ENCODE peak calls at places on chromosomes 1 and 21, in eight cellular contexts. L is effector memory CD4-positive, alpha-beta T cell; W is heart left ventricle; Q is pancreas; F is A673; P is PC-9; A is psoas muscle; S is osteoblast. K is an unnamed sample. For H3K4me1, the result is how much of the 10 kb centered on the place peaks cover.

GRCh38 chr1:210678306-210678705 is 349.6 kb downstream of the HHAT start:
- DNase-seq in L (no peak), W (no peak), Q (no peak), F (no peak), P (no peak), A (no peak), S (no peak), K (no peak)

GRCh38 chr1:79040424-79041089 is 34.0 kb upstream of the ADGRL4 start:
- DNase-seq in L (no peak), W (no peak), Q (no peak), F (peak), P (no peak), A (no peak), S (peak), K (no peak)

GRCh38 chr1:225526878-225527277 is 99.0 kb upstream of the LBR start:
- DNase-seq in L (no peak), W (no peak), Q (no peak), F (peak), P (no peak), A (no peak), S (no peak), K (peak)

GRCh38 chr1:203402609-203403337 is 51.9 kb upstream of the FMOD start:
- DNase-seq in L (no peak), W (no peak), Q (no peak), F (no peak), P (no peak), A (no peak), S (no peak), K (no peak)

GRCh38 chr1:160361199-160361598 is 5.7 kb upstream of the NHLH1 start:
- DNase-seq in L (no peak), W (no peak), Q (no peak), F (no peak), P (no peak), A (no peak), S (no peak), K (no peak)

GRCh38 chr1:6239950-6240768 is 3.8 kb upstream of the HES3 start:
- DNase-seq in L (no peak), W (no peak), Q (no peak), F (peak), P (no peak), A (no peak), S (peak), K (no peak)

GRCh38 chr1:193543259-193543658 is 356.8 kb upstream of the B3GALT2 start:
- DNase-seq in L (no peak), W (no peak), Q (no peak), F (no peak), P (no peak), A (no peak), S (no peak), K (no peak)

GRCh38 chr1:117670996-117671780 is 65.3 kb downstream of the TENT5C start:
- DNase-seq in L (no peak), W (no peak), Q (no peak), F (no peak), P (no peak), A (no peak), S (no peak), K (no peak)

GRCh38 chr1:232725303-232726047 is 79.7 kb upstream of the MAP10 start:
- DNase-seq in L (no peak), W (no peak), Q (no peak), F (peak), P (no peak), A (no peak), S (no peak), K (no peak)

GRCh38 chr21:26087223-26087918 is 83.2 kb downstream of the APP start:
- DNase-seq in L (no peak), W (no peak), Q (no peak), F (no peak), P (no peak), A (no peak), S (no peak), K (no peak)

GRCh38 chr1:19179597-19180271 is 30.3 kb downstream of the UBR4 start:
- DNase-seq in L (no peak), W (no peak), Q (no peak), F (peak), P (no peak), A (no peak), S (peak), K (peak)

GRCh38 chr1:28718601-28719331 is 18.0 kb upstream of the YTHDF2 start:
- DNase-seq in L (no peak), W (no peak), Q (no peak), F (peak), P (no peak), A (no peak), S (peak), K (no peak)

GRCh38 chr1:243420968-243421675 is 165.3 kb downstream of the SDCCAG8 start:
- DNase-seq in L (no peak), W (no peak), Q (no peak), F (no peak), P (no peak), A (no peak), S (no peak), K (no peak)

GRCh38 chr1:220594356-220594755 is 66.4 kb downstream of the MARK1 start:
- DNase-seq in L (no peak), W (no peak), Q (no peak), F (no peak), P (no peak), A (no peak), S (no peak), K (no peak)

GRCh38 chr1:153849487-153850185 is 73.1 kb downstream of the GATAD2B start:
- DNase-seq in L (no peak), W (no peak), Q (no peak), F (no peak), P (no peak), A (no peak), S (no peak), K (no peak)

GRCh38 chr1:154521695-154522094 is 19.5 kb upstream of the SHE start:
- DNase-seq in L (no peak), W (no peak), Q (no peak), F (no peak), P (no peak), A (no peak), S (no peak), K (no peak)

GRCh38 chr1:74693473-74693872 is 19.9 kb upstream of the ERICH3 start:
- DNase-seq in L (no peak), W (no peak), Q (no peak), F (no peak), P (peak), A (no peak), S (no peak), K (no peak)

DNA sequence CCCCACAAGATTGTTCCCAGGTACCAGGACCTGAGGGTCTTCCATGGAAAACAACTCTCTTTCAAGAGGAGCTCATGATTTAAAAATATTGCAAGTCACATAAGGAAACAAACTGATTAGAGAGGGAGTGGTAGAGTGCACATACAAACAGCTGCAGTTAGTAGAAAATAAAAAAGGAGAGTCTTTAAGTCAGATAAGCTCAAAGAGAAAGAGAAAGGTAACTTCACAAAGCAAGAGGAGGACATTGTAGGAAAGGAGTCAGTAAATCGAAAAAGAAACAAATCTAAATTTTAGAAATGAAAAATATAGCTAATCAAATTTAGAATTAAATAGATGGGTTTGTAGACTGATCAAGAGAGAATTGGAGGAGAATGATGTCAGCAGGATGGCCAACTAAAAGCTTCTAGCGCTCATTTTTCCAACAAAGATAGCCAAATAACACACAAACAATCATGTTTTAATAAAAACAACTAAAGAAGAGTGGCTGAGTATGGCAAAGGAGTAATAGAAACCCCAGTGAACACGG is 86.1 kb upstream of the CD53 start:
- DNase-seq in L (no peak), W (no peak), Q (no peak), F (no peak), P (no peak), A (no peak), S (no peak), K (no peak)
- H3K4me1 ChIP-seq in L (under half), W (under half), Q (under half), F (under half), P (under half), A (under half), S (under half), K (under half)

DNA sequence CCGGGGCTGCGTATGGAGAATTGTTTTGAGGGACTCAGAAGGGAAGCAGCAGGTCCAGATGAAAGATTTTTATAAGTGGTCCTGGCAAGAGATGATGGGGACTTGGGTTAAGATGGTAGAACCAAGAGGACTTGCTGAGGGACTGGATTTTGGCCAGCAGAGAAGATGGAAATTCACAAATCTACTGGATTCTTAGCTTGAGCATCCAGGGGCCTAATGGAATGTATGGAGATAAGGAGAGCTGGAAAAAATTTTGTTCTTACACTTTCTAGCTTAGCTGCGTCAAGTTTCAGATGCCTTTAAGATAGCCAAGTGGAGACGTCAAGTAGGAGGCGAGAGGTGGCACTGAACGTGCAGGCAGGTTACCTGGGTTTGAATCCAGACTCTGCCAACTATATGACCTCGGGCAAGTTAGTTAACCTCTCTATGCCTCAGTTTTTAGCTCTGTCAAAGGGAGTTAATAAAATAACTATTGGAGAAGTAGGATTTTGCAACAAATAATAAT is 3.4 kb upstream of the RBP7 start:
- DNase-seq in L (no peak), W (no peak), Q (no peak), F (no peak), P (no peak), A (no peak), S (no peak), K (no peak)
- H3K4me3 ChIP-seq in L (no peak), W (no peak), Q (no peak), F (no peak), P (no peak), A (no peak), S (no peak), K (no peak)

DNA sequence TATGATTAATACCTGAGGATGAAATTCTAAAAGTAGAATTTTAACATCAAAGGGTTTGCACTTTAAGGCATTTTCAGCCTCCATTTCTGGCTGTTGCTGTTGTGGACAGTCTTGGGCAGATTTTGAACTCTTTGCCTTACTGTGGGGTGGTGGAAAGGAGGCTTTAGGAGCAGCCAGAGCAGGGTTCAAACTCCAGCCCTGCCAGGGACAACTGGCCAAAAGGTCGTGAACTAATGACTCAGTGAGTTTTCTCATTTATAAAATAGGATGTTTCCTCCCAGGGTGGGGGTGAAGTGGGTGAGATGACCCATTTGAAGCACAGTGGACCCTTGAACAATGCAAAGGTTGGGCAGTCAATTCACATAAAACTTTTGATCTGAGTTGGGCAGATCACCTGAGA is 36.7 kb downstream of the MAPKAPK2 start:
- DNase-seq in L (no peak), W (no peak), Q (no peak), F (no peak), P (no peak), A (no peak), S (no peak), K (no peak)
- H3K4me1 ChIP-seq in L (under half), W (half or more), Q (under half), F (under half), P (half or more), A (half or more), S (under half), K (under half)

GRCh38 chr1:223715710-223716103 is 3.4 kb downstream of the CAPN2 start:
- DNase-seq in L (no peak), W (no peak), Q (no peak), F (no peak), P (no peak), A (no peak), S (no peak), K (no peak)
- H3K4me3 ChIP-seq in L (no peak), W (peak), Q (no peak), F (peak), P (peak), A (peak), S (peak), K (no peak)

DNA sequence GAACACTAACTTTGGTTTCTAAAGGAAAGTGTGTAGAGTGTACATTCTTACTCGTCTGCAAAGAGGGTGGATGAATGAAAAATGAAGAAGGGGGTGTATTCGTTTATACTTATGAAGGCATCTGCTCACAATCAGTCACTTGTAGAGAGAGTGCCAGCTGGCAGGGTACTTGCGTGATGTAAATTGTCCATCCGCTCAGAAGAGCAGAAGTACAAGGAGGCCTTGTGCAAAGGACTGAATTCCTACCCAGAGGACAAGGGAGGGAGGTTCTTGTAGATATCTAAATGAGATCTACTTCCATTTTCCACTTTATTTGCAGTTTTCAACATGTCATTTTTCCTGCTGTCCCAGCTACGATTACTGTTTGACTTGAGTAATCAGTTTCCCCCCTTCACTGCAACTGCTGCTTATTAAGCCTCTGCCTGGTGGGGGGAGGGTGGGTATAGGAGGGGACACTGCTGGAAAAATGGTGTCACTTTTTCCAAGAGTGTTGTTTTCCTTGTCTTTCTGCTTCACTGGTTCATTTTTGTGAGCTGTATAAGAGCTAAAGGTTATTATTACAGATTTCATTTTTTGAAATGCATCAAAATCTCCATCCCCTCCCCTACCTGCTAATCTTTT is 67.3 kb downstream of the LAMC1 start:
- DNase-seq in L (no peak), W (peak), Q (no peak), F (peak), P (no peak), A (peak), S (no peak), K (peak)
- H3K4me1 ChIP-seq in L (under half), W (under half), Q (under half), F (under half), P (half or more), A (under half), S (under half), K (under half)

DNA sequence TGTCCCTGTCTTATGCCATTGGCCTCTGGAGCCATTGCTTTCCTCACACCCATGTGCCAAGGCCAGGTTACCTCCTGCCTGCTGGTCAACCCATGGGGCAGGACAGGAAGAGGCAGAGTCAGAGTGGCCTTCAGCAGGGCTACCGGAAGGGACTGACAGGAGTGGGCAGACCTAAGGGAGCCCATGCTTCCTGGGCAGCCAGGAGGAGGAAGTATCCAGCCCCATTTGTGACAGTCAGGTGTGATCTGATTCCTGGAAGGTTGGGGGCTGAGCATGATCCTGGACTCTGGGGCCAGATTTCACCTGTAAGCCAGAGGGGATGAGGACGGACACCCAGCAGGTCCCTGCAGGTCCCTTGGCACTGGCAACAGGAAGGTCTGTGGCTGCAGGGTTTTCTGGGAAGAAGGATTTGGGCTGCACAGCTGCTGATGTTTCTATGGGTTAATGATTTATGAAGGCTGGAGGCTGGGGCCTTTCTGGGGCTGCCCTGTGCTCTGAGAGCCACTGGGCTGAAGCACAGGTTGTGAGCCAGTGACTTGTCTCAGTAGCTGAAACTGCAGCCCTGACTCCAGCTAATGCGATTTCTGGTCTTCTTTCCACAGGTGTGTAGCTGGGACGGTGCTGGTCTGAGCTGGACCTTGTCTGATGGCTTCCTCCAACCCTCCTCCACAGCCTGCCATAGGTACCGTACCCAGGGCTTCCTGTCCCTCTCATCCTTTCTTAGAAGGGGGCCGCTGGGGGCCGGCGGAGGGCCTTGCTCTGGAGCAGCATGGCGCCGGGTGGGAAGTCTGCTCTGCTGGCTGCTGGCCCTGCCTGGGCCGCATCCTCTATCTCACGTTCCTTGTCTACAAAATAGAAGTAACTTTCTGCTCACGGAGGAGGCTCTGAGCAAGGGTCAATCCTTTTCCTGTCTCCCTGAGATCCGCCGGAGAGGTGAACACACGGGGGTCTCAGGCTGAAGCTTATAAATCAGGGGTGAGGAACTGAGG is 40.7 kb downstream of the ARHGEF10L start:
- DNase-seq in L (no peak), W (no peak), Q (peak), F (no peak), P (no peak), A (no peak), S (no peak), K (peak)
- H3K4me3 ChIP-seq in L (no peak), W (no peak), Q (peak), F (no peak), P (no peak), A (no peak), S (no peak), K (no peak)

GRCh38 chr21:36061445-36061844 is 1.1 kb upstream of the SETD4 start:
- DNase-seq in L (no peak), W (no peak), Q (no peak), F (no peak), P (no peak), A (no peak), S (no peak), K (no peak)

GRCh38 chr21:36055551-36055950 is 4.8 kb downstream of the SETD4 start:
- DNase-seq in L (no peak), W (no peak), Q (no peak), F (no peak), P (no peak), A (peak), S (no peak), K (no peak)

GRCh38 chr21:36060159-36060921 is at the start of gene SETD4:
- DNase-seq in L (peak), W (peak), Q (peak), F (peak), P (peak), A (peak), S (peak), K (peak)

GRCh38 chr21:36063375-36064084 is 3.2 kb upstream of the SETD4 start:
- DNase-seq in L (no peak), W (no peak), Q (no peak), F (no peak), P (no peak), A (no peak), S (no peak), K (no peak)

GRCh38 chr21:36059823-36060158 is 535 bp downstream of the SETD4 start:
- DNase-seq in L (no peak), W (peak), Q (no peak), F (no peak), P (no peak), A (peak), S (no peak), K (peak)
- H3K4me1 ChIP-seq in L (under half), W (under half), Q (under half), F (under half), P (under half), A (under half), S (under half), K (under half)

GRCh38 chr1:64242895-64243756 is 39.7 kb downstream of the UBE2U start:
- DNase-seq in L (no peak), W (no peak), Q (no peak), F (peak), P (no peak), A (no peak), S (no peak), K (peak)
- H3K4me3 ChIP-seq in L (peak), W (no peak), Q (peak), F (peak), P (no peak), A (no peak), S (no peak), K (no peak)

K was measured in SJCRH30.